ENCODE peak calls at places on chromosomes 4 and X, in four cellular contexts. H is tibial artery, J is neural crest cell, N is nephron progenitor cell. X is an unnamed sample.

GRCh38 chr4:6591781-6592180 is 16.8 kb downstream of the MAN2B2 start:
- DNase-seq in J (no peak), N (no peak), H (no peak), X (no peak)

GRCh38 chr4:175435437-175435836 is 376.6 kb downstream of the GPM6A start:
- DNase-seq in J (no peak), H (no peak), N (no peak), X (no peak)

GRCh38 chr4:56464581-56464980 is 2.8 kb upstream of the SRP72 start:
- DNase-seq in J (no peak), H (no peak), N (no peak), X (no peak)

GRCh38 chrX:9847071-9847470 is 60.8 kb downstream of the SHROOM2 start:
- DNase-seq in J (no peak), H (no peak), N (no peak), X (no peak)

GRCh38 chr4:131302108-131302507 is 1847.0 kb upstream of the PCDH10 start:
- DNase-seq in N (no peak), H (no peak), J (no peak), X (no peak)

GRCh38 chr4:142238589-142238988 is 602.2 kb downstream of the IL15 start:
- DNase-seq in H (no peak), N (no peak), J (no peak), X (no peak)

GRCh38 chr4:26515936-26516335 is 25.7 kb upstream of the CCKAR start:
- DNase-seq in N (no peak), H (no peak), J (no peak), X (no peak)

GRCh38 chr4:83089759-83090158 is 24.8 kb downstream of the PLAC8 start:
- DNase-seq in J (no peak), N (no peak), H (no peak), X (no peak)

GRCh38 chrX:123835661-123836371 is 24.0 kb upstream of the XIAP start:
- DNase-seq in H (no peak), J (no peak), N (no peak), X (peak)

DNA sequence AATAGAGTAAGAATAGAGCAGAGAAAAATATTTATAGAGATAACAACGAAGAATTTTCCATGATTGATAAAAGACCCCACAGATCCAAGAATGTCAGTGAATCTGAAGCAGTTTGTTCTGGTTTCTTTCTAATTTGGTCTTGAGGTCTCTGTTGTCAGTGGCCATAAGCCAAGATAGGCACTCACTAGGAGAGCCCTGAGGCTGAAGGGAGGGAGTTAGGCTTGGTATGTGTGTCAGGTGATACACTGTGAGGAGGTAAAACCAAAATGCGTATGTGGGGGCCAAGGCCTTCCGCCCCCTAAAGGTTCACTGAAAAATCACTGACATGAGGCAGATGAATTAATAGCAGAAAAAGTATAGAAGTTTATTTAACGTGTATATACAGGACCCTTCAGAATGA is 382.3 kb upstream of the HTR2C start:
- DNase-seq in N (no peak), J (no peak), H (no peak), X (no peak)
- TF ChIP-seq CTCF in N (no peak), J (no peak), H (no peak), X (no peak)

DNA sequence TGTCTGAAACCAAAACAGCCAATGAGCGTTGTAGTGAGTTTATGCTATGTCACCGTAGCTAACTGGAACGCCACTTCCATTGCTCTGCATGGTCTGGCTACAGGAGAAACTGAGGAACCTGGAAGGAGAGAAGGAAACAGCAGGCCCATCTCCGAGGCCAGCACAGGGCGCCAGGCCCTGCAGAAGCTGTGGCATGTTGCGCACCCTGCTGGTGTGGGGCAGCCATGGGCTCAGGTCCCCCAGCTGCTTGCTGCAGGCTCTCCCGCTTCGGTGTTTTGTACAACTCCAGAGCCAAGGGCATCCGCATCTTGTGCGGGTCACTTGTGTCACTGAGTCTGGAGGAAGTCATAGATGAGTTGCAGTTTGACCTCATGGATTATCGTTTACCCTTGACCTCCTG is 89.2 kb downstream of the AFAP1 start:
- DNase-seq in J (no peak), H (no peak), N (no peak), X (no peak)
- TF ChIP-seq CTCF in J (no peak), H (no peak), N (no peak), X (no peak)

DNA sequence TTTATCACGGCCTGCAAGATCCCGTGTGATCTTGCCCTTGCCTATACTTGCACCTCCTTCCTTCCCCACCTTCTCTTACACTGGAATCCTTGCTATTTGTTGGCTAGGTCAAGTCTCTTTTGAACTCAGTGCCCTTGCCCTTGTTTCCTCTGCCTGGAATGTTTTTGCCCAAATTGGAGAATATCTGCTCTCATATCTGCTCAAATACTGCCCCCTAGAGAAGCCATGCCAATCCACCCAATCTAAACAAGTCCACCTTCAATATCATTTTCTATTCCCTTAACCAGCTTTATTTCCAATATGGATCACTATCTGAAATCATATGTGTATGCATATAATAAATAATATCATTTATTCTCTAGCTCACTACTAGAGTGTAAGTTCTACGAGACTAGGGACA is 1044.2 kb upstream of the FTHL17 start:
- DNase-seq in J (no peak), H (no peak), N (no peak), X (no peak)
- TF ChIP-seq CTCF in J (no peak), H (no peak), N (no peak), X (no peak)

DNA sequence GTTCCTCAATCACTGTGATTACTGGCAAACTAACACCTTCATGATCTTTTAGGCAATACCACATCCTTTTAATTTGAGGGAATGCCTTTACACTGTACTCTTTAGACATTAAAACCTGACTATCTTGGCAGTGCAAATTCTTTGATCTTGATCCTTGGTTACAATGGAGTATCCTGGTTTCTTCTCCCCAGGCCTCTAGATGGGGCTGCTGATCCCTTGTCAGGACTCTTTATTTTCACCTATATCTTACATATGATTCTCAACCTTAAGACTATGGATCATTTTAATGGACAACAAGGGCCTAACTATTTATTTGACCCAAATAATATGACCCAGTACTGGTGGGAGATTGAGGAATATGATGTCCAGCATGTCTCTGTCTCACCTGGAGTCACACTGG is 1005.5 kb upstream of the INTU start:
- DNase-seq in J (no peak), N (no peak), H (no peak), X (no peak)
- TF ChIP-seq CTCF in J (peak), N (peak), H (no peak), X (no peak)

GRCh38 chrX:69063486-69063885 is 101.8 kb downstream of the PJA1 start:
- DNase-seq in H (no peak), J (no peak), N (no peak), X (no peak)

GRCh38 chrX:69066021-69066757 is 99.1 kb downstream of the PJA1 start:
- DNase-seq in J (no peak), N (no peak), H (no peak), X (no peak)

GRCh38 chrX:69065451-69065850 is 99.8 kb downstream of the PJA1 start:
- DNase-seq in H (no peak), J (no peak), N (no peak), X (no peak)

GRCh38 chrX:69062493-69062892 is 102.8 kb downstream of the PJA1 start:
- DNase-seq in N (no peak), H (no peak), J (no peak), X (no peak)

DNA sequence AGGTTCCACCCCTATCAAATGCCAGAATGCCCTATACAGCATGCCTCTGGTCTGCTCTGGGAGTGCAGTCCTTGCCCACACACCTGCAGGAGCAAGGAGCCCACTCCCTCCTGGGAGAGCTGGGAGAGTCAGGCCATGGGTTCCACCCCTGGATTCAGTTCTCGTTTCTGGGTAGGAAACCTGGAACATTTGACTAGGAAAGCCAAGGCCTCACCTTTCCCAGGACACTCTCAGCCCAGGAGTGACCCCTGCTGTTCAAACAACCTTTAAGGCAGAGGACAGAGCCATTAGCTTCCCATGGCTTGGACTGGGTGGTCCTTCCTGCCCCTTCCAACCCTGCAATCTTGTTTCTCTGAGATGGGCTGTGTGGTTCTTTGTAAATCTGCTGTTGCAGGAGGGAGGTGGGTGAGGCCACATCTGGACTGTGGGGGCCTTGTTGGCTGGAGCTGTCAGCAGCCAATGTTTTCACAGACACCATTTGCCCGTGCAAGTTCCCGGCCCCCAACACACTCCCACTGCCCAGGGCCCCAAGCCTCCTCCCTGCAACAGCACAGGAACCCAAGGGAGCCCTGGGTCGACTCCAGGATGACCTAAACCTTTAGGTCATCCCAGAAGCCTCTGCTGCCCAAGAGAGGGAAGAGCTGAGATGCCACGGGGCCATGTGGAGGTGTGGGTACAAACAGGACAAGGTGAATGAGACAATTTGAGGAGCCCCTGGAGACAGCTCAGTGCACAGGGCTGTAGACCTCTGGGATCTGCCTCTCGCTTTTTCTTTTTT is 104.4 kb downstream of the PJA1 start:
- DNase-seq in H (peak), N (peak), J (peak), X (peak)
- TF ChIP-seq CTCF in H (peak), N (peak), J (peak), X (peak)

DNA sequence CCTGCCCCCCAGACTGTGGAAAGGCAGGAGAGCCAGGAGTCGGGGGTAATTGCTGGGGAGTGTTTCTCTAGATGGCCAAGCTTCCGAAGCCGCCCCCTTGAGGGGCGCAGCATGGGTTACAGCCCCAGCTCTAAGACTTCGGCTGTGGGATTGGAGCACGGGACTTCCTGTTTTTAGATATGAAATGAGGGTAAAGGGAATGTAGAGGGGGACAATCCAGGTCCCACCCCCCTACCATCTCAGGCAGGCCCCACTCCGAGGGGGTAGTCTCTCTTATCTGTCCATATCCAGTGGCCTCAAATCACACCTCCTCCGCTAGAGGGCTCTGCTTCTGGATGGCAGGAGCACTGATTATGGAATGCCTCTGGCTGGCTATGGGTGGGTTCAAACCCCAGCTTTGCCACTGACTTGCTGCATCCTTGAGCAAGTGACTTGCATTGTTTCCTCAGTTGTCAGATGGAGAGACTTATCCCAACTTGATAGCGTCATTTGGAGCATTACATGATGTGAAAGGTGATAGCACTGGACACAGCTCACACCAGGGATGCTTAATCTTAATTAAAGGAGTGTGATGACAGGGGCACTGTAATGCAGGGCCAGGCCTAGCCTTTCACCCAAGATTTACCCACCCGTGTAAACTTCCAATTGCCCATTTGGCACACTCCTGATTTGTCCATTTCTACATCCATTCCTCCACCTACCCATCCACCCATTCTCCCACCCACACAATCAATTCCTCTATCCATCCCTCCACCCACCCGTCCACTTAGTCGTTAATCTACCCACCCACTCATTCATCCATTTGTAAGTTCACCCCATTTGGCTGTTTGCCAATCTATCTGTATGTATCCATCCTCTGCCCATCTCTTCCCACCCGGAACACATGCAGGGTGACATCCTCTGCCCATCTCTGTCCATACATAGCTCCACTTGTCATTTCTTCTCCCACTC is 845 bp upstream of the KCND1 start:
- DNase-seq in H (peak), N (peak), J (peak), X (peak)
- TF ChIP-seq CTCF in H (peak), N (peak), J (peak), X (peak)

GRCh38 chrX:12138366-12139313 is at the start of gene FRMPD4:
- DNase-seq in H (no peak), J (peak), N (peak), X (no peak)
- TF ChIP-seq CTCF in H (no peak), J (peak), N (no peak), X (no peak)

DNA sequence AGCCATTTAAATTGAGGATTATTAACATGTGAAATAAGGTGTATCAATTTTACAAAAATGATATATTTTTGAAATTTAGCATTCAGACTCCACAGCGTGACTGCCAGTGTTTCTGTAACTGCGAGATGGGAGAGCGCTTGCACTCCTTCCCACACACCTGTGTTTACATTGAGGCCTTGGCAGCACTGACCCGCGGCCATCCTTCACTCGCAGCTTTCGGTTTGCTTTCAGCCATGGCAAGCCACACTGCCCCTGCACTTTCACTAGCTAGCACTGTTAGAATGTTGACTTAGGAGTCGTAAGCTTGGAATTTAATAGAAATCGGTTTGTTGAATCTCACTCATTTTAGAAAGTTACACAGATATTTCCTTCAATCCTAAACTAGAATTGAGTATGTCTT is 136.2 kb downstream of the CFAP299 start:
- DNase-seq in N (peak), J (no peak), H (no peak), X (no peak)
- TF ChIP-seq CTCF in N (no peak), J (no peak), H (no peak), X (no peak)

GRCh38 chrX:12441376-12442128 is 303.3 kb downstream of the FRMPD4 start:
- DNase-seq in H (no peak), N (no peak), J (no peak), X (no peak)
- TF ChIP-seq CTCF in H (no peak), N (no peak), J (no peak), X (no peak)

X was measured in adrenal gland.